ENCODE peak calls at places on chromosomes 4 and X, in eight cellular contexts. R is NCI-H2107; S is cardiac fibroblast; I is iPS-NIHi11; Q is left ventricle myocardium inferior; F is stimulated activated naive CD8-positive, alpha-beta T cell treated with anti-CD3 and anti-CD28 coated beads, Interleukin-15, amount 100 ng/mL, for 72 hours; U is ureter; W is stimulated activated naive B cell treated with anti-CD40 and anti-IgM and Interleukin-4, amounts not matched to agents 10 μg/mL and 1 μg/mL and 100 μg/mL, for 72 hours. B is an unnamed sample.

GRCh38 chrX:105636667-105637066 is 185.7 kb upstream of the NRK start:
- DNase-seq in R (no peak), S (no peak), I (peak), Q (no peak), F (no peak), U (no peak), W (no peak), B (no peak)

GRCh38 chr4:118033148-118034060 is 882 bp upstream of the NDST3 start:
- DNase-seq in R (no peak), S (peak), I (peak), Q (no peak), F (no peak), U (no peak), W (no peak), B (no peak)

GRCh38 chrX:103446665-103447302 is 70.4 kb downstream of the BEX3 start:
- DNase-seq in R (no peak), S (peak), I (peak), Q (no peak), F (no peak), U (no peak), W (no peak), B (peak)

GRCh38 chr4:139834210-139834609 is 168.6 kb downstream of the MGST2 start:
- DNase-seq in R (no peak), S (no peak), I (peak), Q (no peak), F (no peak), U (no peak), W (no peak), B (no peak)

GRCh38 chr4:47239649-47240048 is 208.3 kb downstream of the GABRB1 start:
- DNase-seq in R (no peak), S (no peak), I (peak), Q (no peak), F (no peak), U (no peak), W (no peak), B (no peak)

GRCh38 chr4:8607603-8608481 is 15.3 kb downstream of the CPZ start:
- DNase-seq in R (no peak), S (no peak), I (peak), Q (no peak), F (peak), U (no peak), W (no peak), B (no peak)

GRCh38 chrX:71543316-71543715 is 10.4 kb downstream of the OGT start:
- DNase-seq in R (no peak), S (peak), I (no peak), Q (no peak), F (no peak), U (no peak), W (no peak), B (no peak)

GRCh38 chr4:25539241-25539640 is 116.4 kb upstream of the SLC34A2 start:
- DNase-seq in R (no peak), S (no peak), I (no peak), Q (no peak), F (no peak), U (no peak), W (no peak), B (no peak)

GRCh38 chr4:47010347-47011188 is 17.2 kb upstream of the GABRA4 start:
- DNase-seq in R (no peak), S (no peak), I (no peak), Q (no peak), F (no peak), U (no peak), W (no peak), B (peak)

GRCh38 chr4:30945586-30945985 is 225.4 kb downstream of the PCDH7 start:
- DNase-seq in R (no peak), S (no peak), I (no peak), Q (no peak), F (no peak), U (no peak), W (no peak), B (no peak)

GRCh38 chr4:7423391-7423790 is 11.3 kb downstream of the PSAPL1 start:
- DNase-seq in R (no peak), S (no peak), I (no peak), Q (no peak), F (no peak), U (no peak), W (no peak), B (no peak)

GRCh38 chr4:101678180-101678579 is 112.3 kb upstream of the BANK1 start:
- DNase-seq in R (no peak), S (peak), I (no peak), Q (no peak), F (no peak), U (no peak), W (no peak), B (no peak)

GRCh38 chr4:61312526-61312925 is 112.4 kb downstream of the ADGRL3 start:
- DNase-seq in R (no peak), S (peak), I (no peak), Q (no peak), F (no peak), U (no peak), W (no peak), B (no peak)

GRCh38 chrX:100995469-100995868 is 26.0 kb downstream of the ARL13A start:
- DNase-seq in R (no peak), S (peak), I (no peak), Q (no peak), F (no peak), U (no peak), W (no peak), B (no peak)

GRCh38 chrX:108267561-108267960 is 170.7 kb downstream of the COL4A6 start:
- DNase-seq in R (no peak), S (peak), I (no peak), Q (no peak), F (no peak), U (no peak), W (no peak), B (no peak)

GRCh38 chr4:47060561-47060960 is 29.2 kb downstream of the GABRB1 start:
- DNase-seq in R (no peak), S (no peak), I (no peak), Q (no peak), F (no peak), U (no peak), W (no peak), B (no peak)

GRCh38 chr4:20624783-20625364 is 75.4 kb upstream of the PACRGL start:
- DNase-seq in R (no peak), S (no peak), I (no peak), Q (no peak), F (no peak), U (no peak), W (no peak), B (no peak)

GRCh38 chr4:186078977-186079697 is 10.2 kb downstream of the TLR3 start:
- DNase-seq in R (no peak), S (no peak), I (peak), Q (no peak), F (no peak), U (no peak), W (no peak), B (no peak)

GRCh38 chrX:23435108-23435507 is 100.5 kb downstream of the PTCHD1 start:
- DNase-seq in R (no peak), S (no peak), I (no peak), Q (no peak), F (no peak), U (no peak), W (no peak), B (no peak)

GRCh38 chr4:87053064-87053693 is 118.4 kb downstream of the AFF1 start:
- DNase-seq in R (no peak), S (no peak), I (no peak), Q (no peak), F (no peak), U (no peak), W (no peak), B (no peak)

GRCh38 chr4:186554485-186554884 is 882 bp downstream of the MTNR1A start:
- DNase-seq in R (no peak), S (peak), I (peak), Q (no peak), F (no peak), U (no peak), W (no peak), B (no peak)

GRCh38 chrX:118418811-118419251 is 72.9 kb downstream of the WDR44 start:
- DNase-seq in R (no peak), S (no peak), I (no peak), Q (no peak), F (no peak), U (no peak), W (no peak), B (no peak)

GRCh38 chr4:80173387-80173786 is 23.9 kb upstream of the PRDM8 start:
- DNase-seq in R (no peak), S (peak), I (no peak), Q (no peak), F (peak), U (no peak), W (no peak), B (peak)

GRCh38 chrX:38166478-38167083 is 54.1 kb downstream of the SRPX start:
- DNase-seq in R (peak), S (peak), I (no peak), Q (no peak), F (no peak), U (no peak), W (no peak), B (peak)

GRCh38 chrX:123685273-123685672 is 47.6 kb downstream of the THOC2 start:
- DNase-seq in R (no peak), S (no peak), I (no peak), Q (no peak), F (no peak), U (no peak), W (no peak), B (no peak)